ENCODE peak calls at places on chromosomes 7 and 10, in six cellular contexts. T, L, M, Y, V and F are unnamed samples.
A peak's percentile ranks its signal among the peaks of the same experiment; 100 is the strongest.

GRCh38 chr7:121442845-121443244 is 46.7 kb upstream of the FAM3C start:
- DNase-seq in T (peak; percentile 52), Y (no peak), L (peak; percentile 36), M (no peak), V (no peak), F (no peak)

GRCh38 chr10:72158174-72158573 is 57.6 kb upstream of the ANAPC16 start:
- DNase-seq in T (no peak), L (no peak), V (no peak), Y (no peak), M (no peak), F (no peak)

GRCh38 chr7:5349005-5349380 is 66.2 kb downstream of the SLC29A4 start:
- DNase-seq in L (no peak), Y (no peak), T (no peak), V (no peak), M (no peak), F (no peak)

GRCh38 chr7:127447326-127447945 is 54.9 kb upstream of the ZNF800 start:
- DNase-seq in V (peak; percentile 25), T (peak; percentile 93), Y (peak; percentile 60), L (peak; percentile 65), M (peak; percentile 32), F (peak; percentile 8)

GRCh38 chr7:31408120-31408729 is 67.7 kb upstream of the NEUROD6 start:
- DNase-seq in T (no peak), L (peak; percentile 91), M (no peak), V (peak; percentile 83), Y (peak; percentile 2), F (peak; percentile 42)

GRCh38 chr10:73263948-73264347 is 11.5 kb upstream of the MRPS16 start:
- DNase-seq in L (peak; percentile 90), V (no peak), M (peak; percentile 53), T (no peak), Y (peak; percentile 36), F (peak; percentile 68)

GRCh38 chr7:93092757-93093370 is 24.9 kb downstream of the SAMD9 start:
- DNase-seq in M (peak; percentile 56), L (peak; percentile 46), V (peak; percentile 33), Y (peak; percentile 71), T (peak; percentile 81), F (peak; percentile 59)

GRCh38 chr10:99777918-99778716 is 4.3 kb upstream of the ABCC2 start:
- DNase-seq in M (peak; percentile 37), L (no peak), V (no peak), Y (no peak), T (peak; percentile 53), F (no peak)

GRCh38 chr10:131746785-131747184 is 154.0 kb upstream of the PPP2R2D start:
- DNase-seq in M (no peak), V (no peak), T (peak; percentile 66), L (no peak), Y (no peak), F (no peak)

GRCh38 chr10:17113889-17114288 is 15.7 kb downstream of the CUBN start:
- DNase-seq in T (no peak), L (no peak), V (peak; percentile 30), Y (peak; percentile 75), M (peak; percentile 46), F (peak; percentile 64)

GRCh38 chr10:112584276-112584675 is 137.3 kb downstream of the VTI1A start:
- DNase-seq in M (no peak), T (no peak), V (peak; percentile 33), L (peak; percentile 52), Y (peak; percentile 61), F (no peak)

GRCh38 chr10:113953505-113954272 is 90.0 kb upstream of the ADRB1 start:
- DNase-seq in V (no peak), T (peak; percentile 29), L (no peak), M (no peak), Y (no peak), F (no peak)

GRCh38 chr10:62972103-62972502 is 155.9 kb upstream of the EGR2 start:
- DNase-seq in T (no peak), V (peak; percentile 52), L (peak; percentile 90), M (no peak), Y (peak; percentile 25), F (peak; percentile 11)

GRCh38 chr7:69452797-69453196 is 145.5 kb upstream of the AUTS2 start:
- DNase-seq in Y (no peak), T (no peak), L (no peak), V (no peak), M (no peak), F (no peak)

GRCh38 chr10:97685395-97685958 is 1.6 kb downstream of the AVPI1 start:
- DNase-seq in T (peak; percentile 88), L (peak; percentile 27), Y (peak; percentile 58), M (peak; percentile 32), V (no peak), F (peak; percentile 57)

GRCh38 chr10:97682042-97682441 is 5.0 kb downstream of the AVPI1 start:
- DNase-seq in M (no peak), T (no peak), V (no peak), Y (no peak), L (no peak), F (no peak)

GRCh38 chr10:97686301-97686961 is 610 bp downstream of the AVPI1 start:
- DNase-seq in V (no peak), L (no peak), Y (no peak), T (no peak), M (no peak), F (peak; percentile 11)

GRCh38 chr10:97684866-97685394 is 2.1 kb downstream of the AVPI1 start:
- DNase-seq in V (no peak), Y (peak; percentile 51), L (peak; percentile 31), M (no peak), T (no peak), F (peak; percentile 47)

DNA sequence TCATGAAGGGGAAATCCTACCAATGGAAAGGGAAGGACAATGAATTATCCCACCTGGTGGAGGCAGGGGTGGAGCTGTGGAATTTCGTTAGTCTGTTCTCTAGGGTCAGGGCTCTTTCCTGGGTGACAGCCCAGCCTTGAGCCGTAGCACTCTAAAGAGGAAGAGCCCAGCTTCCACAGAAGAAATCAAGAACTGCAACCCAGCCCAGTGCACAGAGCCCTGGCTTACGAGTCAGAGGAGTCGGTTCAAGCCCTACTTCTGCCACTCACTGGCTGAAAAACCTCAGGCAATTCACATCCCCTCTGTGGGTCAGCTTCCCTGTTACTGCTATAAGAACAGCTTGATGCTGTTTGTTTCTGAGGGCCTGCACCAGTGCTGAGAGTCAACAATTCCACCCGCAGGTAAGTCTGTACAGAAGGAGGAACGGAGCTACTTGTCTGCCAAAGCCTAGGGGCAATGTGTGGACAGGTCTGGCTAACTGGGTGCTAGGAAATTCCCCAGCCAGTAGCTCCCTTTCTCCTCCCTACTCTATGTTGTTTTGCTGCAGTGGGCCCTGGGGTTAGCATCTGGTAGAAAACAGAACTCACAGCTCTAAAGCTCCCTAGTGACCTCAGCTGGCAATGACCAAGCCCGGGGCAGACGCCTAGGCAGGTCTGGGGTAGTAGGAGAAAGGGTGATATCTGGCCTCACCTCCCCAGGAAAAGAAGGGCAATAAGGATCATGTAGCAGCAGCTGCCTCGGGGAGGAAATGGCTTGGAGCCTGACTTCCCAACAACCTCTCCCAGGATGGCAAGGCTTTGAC is 3.3 kb downstream of the AVPI1 start:
- DNase-seq in M (peak; percentile 62), L (peak; percentile 42), Y (peak; percentile 70), V (peak; percentile 35), T (peak; percentile 65), F (peak; percentile 56)
- H3K4me3 ChIP-seq in M (no peak overlapping the region), L (peak overlapping the region; percentile 32), Y (peak overlapping the region; percentile 98), V (no peak overlapping the region), T (no peak overlapping the region), F (peak overlapping the region; percentile 90)

GRCh38 chr7:2814682-2815522 is 29.2 kb downstream of the GNA12 start:
- DNase-seq in M (no peak), Y (no peak), T (peak; percentile 90), V (peak; percentile 59), L (no peak), F (no peak)
- H3K9ac ChIP-seq in M (no peak overlapping the region), Y (no peak overlapping the region), T (no peak overlapping the region), V (peak overlapping the region; percentile 32), L (no peak overlapping the region), F (peak overlapping the region; percentile 73)

GRCh38 chr7:503575-504111 is 16.0 kb downstream of the PDGFA start:
- DNase-seq in Y (no peak), V (no peak), L (no peak), M (no peak), T (no peak), F (no peak)

GRCh38 chr7:504221-505081 is 15.2 kb downstream of the PDGFA start:
- DNase-seq in L (no peak), T (no peak), Y (no peak), V (no peak), M (no peak), F (no peak)

GRCh38 chr7:506921-507622 is 12.6 kb downstream of the PDGFA start:
- DNase-seq in M (no peak), T (no peak), V (no peak), Y (no peak), L (no peak), F (no peak)

GRCh38 chr7:506391-506831 is 13.2 kb downstream of the PDGFA start:
- DNase-seq in Y (no peak), V (no peak), M (no peak), T (no peak), L (no peak), F (no peak)

GRCh38 chr7:505171-505570 is 14.5 kb downstream of the PDGFA start:
- DNase-seq in L (no peak), T (no peak), M (no peak), V (no peak), Y (no peak), F (no peak)
- H3K36me3 ChIP-seq in L (no peaks in the 10 kb centered on the region), T (no peaks in the 10 kb centered on the region), M (peaks cover 7% of the 10 kb centered on the region), V (peaks cover 8% of the 10 kb centered on the region), Y (peaks cover 3% of the 10 kb centered on the region), F (peaks cover 1% of the 10 kb centered on the region)

GRCh38 chr7:21269021-21269420 is 158.9 kb upstream of the SP4 start:
- DNase-seq in V (no peak), Y (no peak), T (peak; percentile 51), M (no peak), L (no peak), F (no peak)
- H3K4me3 ChIP-seq in V (no peak overlapping the region), Y (no peak overlapping the region), T (no peak overlapping the region), M (no peak overlapping the region), L (no peak overlapping the region), F (no peak overlapping the region)

GRCh38 chr7:47580811-47581331 is 1.0 kb downstream of the TNS3 start:
- DNase-seq in L (peak; percentile 44), T (peak; percentile 48), Y (peak; percentile 37), V (no peak), M (no peak), F (peak; percentile 55)

GRCh38 chr7:47581442-47581820 is 480 bp downstream of the TNS3 start:
- DNase-seq in T (peak; percentile 54), V (no peak), Y (no peak), M (no peak), L (peak; percentile 25), F (peak; percentile 59)

GRCh38 chr7:47578581-47579270 is 3.2 kb downstream of the TNS3 start:
- DNase-seq in L (peak; percentile 97), V (peak; percentile 67), T (no peak), M (peak; percentile 45), Y (peak; percentile 66), F (no peak)

GRCh38 chr7:47579458-47579857 is 2.5 kb downstream of the TNS3 start:
- DNase-seq in V (no peak), M (no peak), L (no peak), Y (no peak), T (peak; percentile 46), F (no peak)

DNA sequence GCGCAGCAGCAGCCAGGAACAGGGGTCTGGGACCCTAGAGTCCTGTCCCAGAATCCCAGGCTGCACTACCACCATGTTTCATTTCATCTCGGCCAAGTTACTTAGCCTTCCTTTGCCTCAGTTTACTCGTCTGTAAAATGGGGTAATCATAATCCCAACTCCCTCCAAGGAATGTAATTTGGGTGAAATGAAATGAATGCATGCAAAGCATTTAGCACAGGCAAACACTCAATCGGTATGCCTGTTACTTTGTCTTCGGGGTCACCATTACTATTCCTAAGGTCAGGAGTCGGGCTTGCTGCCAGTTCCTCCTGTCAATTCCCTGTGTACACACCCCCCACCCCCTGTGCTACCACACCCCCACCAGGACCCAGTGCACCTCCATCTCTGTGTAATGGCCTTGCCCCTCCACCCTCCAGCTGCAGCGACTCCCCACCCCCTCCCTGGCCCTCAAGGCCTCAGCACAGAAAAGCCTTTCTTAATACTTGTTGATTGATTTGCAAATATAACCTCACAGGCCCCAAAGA is 1.7 kb downstream of the TNS3 start:
- DNase-seq in V (no peak), M (no peak), Y (peak; percentile 60), L (peak; percentile 71), T (no peak), F (peak; percentile 42)
- H3K9ac ChIP-seq in V (peak overlapping the region; percentile 93), M (no peak overlapping the region), Y (peak overlapping the region; percentile 96), L (peak overlapping the region; percentile 99), T (no peak overlapping the region), F (peak overlapping the region; percentile 88)